ENCODE peak calls at places on chromosomes 13 and 19, in seven cellular contexts. One of them, this sample, is unnamed.

GRCh38 chr13:76231522-76232167 is 595.5 kb downstream of the LMO7 start:
- DNase-seq in left ventricle myocardium inferior: no peak
- DNase-seq in neural progenitor cell: no peak
- DNase-seq in lower leg skin: no peak
- DNase-seq in fibroblast of the aortic adventitia: no peak
- DNase-seq in endothelial cell: no peak
- DNase-seq in nephron progenitor cell: no peak
- DNase-seq in this sample: no peak

GRCh38 chr19:4354897-4355296 is 11.5 kb downstream of the MPND start:
- DNase-seq in left ventricle myocardium inferior: no peak
- DNase-seq in neural progenitor cell: no peak
- DNase-seq in lower leg skin: no peak
- DNase-seq in fibroblast of the aortic adventitia: no peak
- DNase-seq in endothelial cell: no peak
- DNase-seq in nephron progenitor cell: no peak
- DNase-seq in this sample: no peak

GRCh38 chr13:80259159-80259558 is 81.8 kb downstream of the SPRY2 start:
- DNase-seq in left ventricle myocardium inferior: no peak
- DNase-seq in neural progenitor cell: no peak
- DNase-seq in lower leg skin: no peak
- DNase-seq in fibroblast of the aortic adventitia: no peak
- DNase-seq in endothelial cell: no peak
- DNase-seq in nephron progenitor cell: no peak
- DNase-seq in this sample: no peak

GRCh38 chr13:67493835-67494234 is 263.7 kb upstream of the PCDH9 start:
- DNase-seq in left ventricle myocardium inferior: no peak
- DNase-seq in neural progenitor cell: no peak
- DNase-seq in lower leg skin: no peak
- DNase-seq in fibroblast of the aortic adventitia: no peak
- DNase-seq in endothelial cell: no peak
- DNase-seq in nephron progenitor cell: no peak
- DNase-seq in this sample: no peak

GRCh38 chr13:114141261-114141996 is 9.0 kb upstream of the RASA3 start:
- DNase-seq in left ventricle myocardium inferior: no peak
- DNase-seq in neural progenitor cell: no peak
- DNase-seq in lower leg skin: no peak
- DNase-seq in fibroblast of the aortic adventitia: no peak
- DNase-seq in endothelial cell: no peak
- DNase-seq in nephron progenitor cell: no peak
- DNase-seq in this sample: no peak

GRCh38 chr19:38657633-38658222 is 10.3 kb downstream of the ACTN4 start:
- DNase-seq in left ventricle myocardium inferior: no peak
- DNase-seq in neural progenitor cell: peak
- DNase-seq in lower leg skin: no peak
- DNase-seq in fibroblast of the aortic adventitia: peak
- DNase-seq in endothelial cell: no peak
- DNase-seq in nephron progenitor cell: no peak
- DNase-seq in this sample: no peak

GRCh38 chr13:67652887-67653286 is 422.8 kb upstream of the PCDH9 start:
- DNase-seq in left ventricle myocardium inferior: no peak
- DNase-seq in neural progenitor cell: no peak
- DNase-seq in lower leg skin: no peak
- DNase-seq in fibroblast of the aortic adventitia: no peak
- DNase-seq in endothelial cell: no peak
- DNase-seq in nephron progenitor cell: no peak
- DNase-seq in this sample: no peak

GRCh38 chr19:5358173-5358800 is 17.7 kb upstream of the PTPRS start:
- DNase-seq in left ventricle myocardium inferior: no peak
- DNase-seq in neural progenitor cell: peak
- DNase-seq in lower leg skin: no peak
- DNase-seq in fibroblast of the aortic adventitia: peak
- DNase-seq in endothelial cell: no peak
- DNase-seq in nephron progenitor cell: no peak
- DNase-seq in this sample: no peak

GRCh38 chr19:6590458-6591319 is at the start of gene CD70:
- DNase-seq in left ventricle myocardium inferior: no peak
- DNase-seq in neural progenitor cell: peak
- DNase-seq in lower leg skin: peak
- DNase-seq in fibroblast of the aortic adventitia: no peak
- DNase-seq in endothelial cell: peak
- DNase-seq in nephron progenitor cell: peak
- DNase-seq in this sample: peak

DNA sequence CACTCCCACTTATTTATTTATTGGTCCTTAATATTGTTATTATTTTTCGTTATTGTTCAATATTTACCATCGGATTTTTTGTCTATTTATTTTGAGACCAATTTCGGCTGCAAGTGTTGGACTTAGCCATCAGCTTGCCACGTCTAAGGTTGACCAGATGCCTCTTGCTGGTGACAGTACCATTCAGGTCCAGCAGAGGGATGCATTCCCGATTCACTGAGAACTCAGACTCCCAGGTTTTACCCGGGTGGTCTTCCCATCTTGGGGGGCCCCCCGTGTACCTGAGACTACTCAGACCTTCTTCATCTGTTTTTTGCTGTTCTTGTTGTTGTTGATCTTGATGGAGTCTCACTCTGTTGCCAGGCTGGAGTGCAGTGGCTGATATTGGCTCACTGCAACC is 1435.2 kb downstream of the UQCRFS1 start:
- DNase-seq in left ventricle myocardium inferior: no peak
- DNase-seq in neural progenitor cell: no peak
- DNase-seq in lower leg skin: no peak
- DNase-seq in fibroblast of the aortic adventitia: no peak
- DNase-seq in endothelial cell: no peak
- DNase-seq in nephron progenitor cell: no peak
- DNase-seq in this sample: no peak
- TF ChIP-seq CTCF in left ventricle myocardium inferior: peak
- TF ChIP-seq CTCF in neural progenitor cell: no peak
- TF ChIP-seq CTCF in lower leg skin: no peak
- TF ChIP-seq CTCF in fibroblast of the aortic adventitia: peak
- TF ChIP-seq CTCF in endothelial cell: peak
- TF ChIP-seq CTCF in nephron progenitor cell: no peak
- TF ChIP-seq CTCF in this sample: peak

DNA sequence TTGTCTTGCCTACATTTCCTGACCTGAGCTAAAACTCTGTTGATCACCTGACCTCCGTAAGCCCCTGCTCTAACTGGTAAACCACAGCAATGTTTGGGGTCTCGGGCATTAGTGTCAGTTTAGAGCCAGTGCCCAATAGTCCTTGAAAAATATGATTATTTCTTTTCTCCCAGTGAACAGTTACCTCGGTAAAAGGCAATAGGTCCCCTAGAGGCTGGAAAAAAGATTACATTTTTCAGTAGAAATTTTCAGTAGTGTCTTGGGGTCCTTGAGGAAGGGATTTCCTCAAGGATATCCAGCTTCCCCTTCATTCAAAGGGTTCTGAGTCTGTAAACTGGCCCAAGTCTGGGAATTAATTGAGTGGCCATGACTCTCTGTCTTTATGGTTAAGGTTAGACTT is 177.5 kb downstream of the SLC7A1 start:
- DNase-seq in left ventricle myocardium inferior: no peak
- DNase-seq in neural progenitor cell: no peak
- DNase-seq in lower leg skin: no peak
- DNase-seq in fibroblast of the aortic adventitia: no peak
- DNase-seq in endothelial cell: no peak
- DNase-seq in nephron progenitor cell: no peak
- DNase-seq in this sample: no peak
- TF ChIP-seq CTCF in left ventricle myocardium inferior: no peak
- TF ChIP-seq CTCF in neural progenitor cell: peak
- TF ChIP-seq CTCF in lower leg skin: no peak
- TF ChIP-seq CTCF in fibroblast of the aortic adventitia: no peak
- TF ChIP-seq CTCF in endothelial cell: peak
- TF ChIP-seq CTCF in nephron progenitor cell: peak
- TF ChIP-seq CTCF in this sample: peak

GRCh38 chr13:94345374-94346195 is 133.9 kb downstream of the DCT start:
- DNase-seq in left ventricle myocardium inferior: no peak
- DNase-seq in neural progenitor cell: no peak
- DNase-seq in lower leg skin: no peak
- DNase-seq in fibroblast of the aortic adventitia: peak
- DNase-seq in endothelial cell: no peak
- DNase-seq in nephron progenitor cell: no peak
- DNase-seq in this sample: no peak
- TF ChIP-seq CTCF in left ventricle myocardium inferior: peak
- TF ChIP-seq CTCF in neural progenitor cell: no peak
- TF ChIP-seq CTCF in lower leg skin: no peak
- TF ChIP-seq CTCF in fibroblast of the aortic adventitia: peak
- TF ChIP-seq CTCF in endothelial cell: no peak
- TF ChIP-seq CTCF in nephron progenitor cell: no peak
- TF ChIP-seq CTCF in this sample: no peak

GRCh38 chr19:19204181-19204580 is 967 bp upstream of the NR2C2AP start:
- DNase-seq in left ventricle myocardium inferior: no peak
- DNase-seq in neural progenitor cell: no peak
- DNase-seq in lower leg skin: no peak
- DNase-seq in fibroblast of the aortic adventitia: no peak
- DNase-seq in endothelial cell: no peak
- DNase-seq in nephron progenitor cell: no peak
- DNase-seq in this sample: no peak
- TF ChIP-seq CTCF in left ventricle myocardium inferior: no peak
- TF ChIP-seq CTCF in neural progenitor cell: no peak
- TF ChIP-seq CTCF in lower leg skin: no peak
- TF ChIP-seq CTCF in fibroblast of the aortic adventitia: no peak
- TF ChIP-seq CTCF in endothelial cell: no peak
- TF ChIP-seq CTCF in nephron progenitor cell: no peak
- TF ChIP-seq CTCF in this sample: no peak